ENCODE peak calls at places on chromosome 11, in four cellular contexts. K, L, E and R are unnamed samples.

GRCh38 chr11:19980957-19981669 is 179.2 kb downstream of the DBX1 start:
- DNase-seq in E (no peak), L (no peak), K (no peak), R (peak)

GRCh38 chr11:129652828-129653227 is 162.8 kb upstream of the TMEM45B start:
- DNase-seq in E (no peak), L (no peak), K (no peak), R (no peak)

GRCh38 chr11:69367211-69367964 is 73.4 kb downstream of the MYEOV start:
- DNase-seq in E (no peak), K (no peak), L (no peak), R (no peak)

GRCh38 chr11:118171274-118172062 is 5.0 kb downstream of the SCN2B start:
- DNase-seq in K (peak), L (peak), E (peak), R (peak)

GRCh38 chr11:122709042-122709760 is 53.7 kb downstream of the UBASH3B start:
- DNase-seq in L (no peak), K (no peak), E (no peak), R (no peak)

GRCh38 chr11:8777907-8778767 is 95.5 kb downstream of the RPL27A start:
- DNase-seq in L (peak), E (peak), K (no peak), R (no peak)

GRCh38 chr11:127859941-127860354 is 727.4 kb downstream of the ETS1 start:
- DNase-seq in K (no peak), L (no peak), E (no peak), R (no peak)

GRCh38 chr11:11072067-11072466 is 214.2 kb upstream of the ZBED5 start:
- DNase-seq in L (no peak), E (no peak), K (no peak), R (no peak)

GRCh38 chr11:117872420-117872961 is 4.0 kb downstream of the FXYD6 start:
- DNase-seq in K (no peak), L (no peak), E (no peak), R (no peak)

GRCh38 chr11:67648140-67648795 is 2.3 kb downstream of the ACY3 start:
- DNase-seq in E (no peak), K (peak), L (no peak), R (no peak)

GRCh38 chr11:47004595-47005033 is 68.1 kb downstream of the CSTPP1 start:
- DNase-seq in E (peak), K (no peak), L (peak), R (peak)

GRCh38 chr11:46522682-46523281 is 71.0 kb downstream of the AMBRA1 start:
- DNase-seq in K (no peak), L (no peak), E (no peak), R (no peak)

GRCh38 chr11:12243511-12243910 is 133.1 kb downstream of the MICAL2 start:
- DNase-seq in K (no peak), L (no peak), E (no peak), R (no peak)

GRCh38 chr11:35804446-35805040 is 139.3 kb upstream of the LDLRAD3 start:
- DNase-seq in E (no peak), K (no peak), L (no peak), R (no peak)

GRCh38 chr11:133917921-133918605 is 38.7 kb downstream of the IGSF9B start:
- DNase-seq in L (no peak), E (no peak), K (no peak), R (no peak)

GRCh38 chr11:130816516-130816915 is 99.8 kb downstream of the SNX19 start:
- DNase-seq in K (no peak), L (no peak), E (no peak), R (no peak)

GRCh38 chr11:16897460-16898061 is 116.7 kb downstream of the PLEKHA7 start:
- DNase-seq in K (no peak), E (no peak), L (no peak), R (no peak)

GRCh38 chr11:28675183-28675582 is 567.0 kb downstream of the METTL15 start:
- DNase-seq in K (no peak), E (no peak), L (no peak), R (no peak)

GRCh38 chr11:334264-335033 is 13.8 kb upstream of the IFITM3 start:
- DNase-seq in E (no peak), L (peak), K (no peak), R (no peak)

GRCh38 chr11:85815186-85815911 is 4.4 kb upstream of the SYTL2 start:
- DNase-seq in E (no peak), K (no peak), L (no peak), R (no peak)

GRCh38 chr11:46120361-46120710 is 918 bp downstream of the PHF21A start:
- DNase-seq in L (no peak), K (peak), E (peak), R (no peak)

GRCh38 chr11:114134870-114135269 is 75.4 kb downstream of the ZBTB16 start:
- DNase-seq in E (no peak), L (no peak), K (no peak), R (no peak)